ENCODE peak calls at places on chromosomes 12 and 14, in eight cellular contexts. One of them, this sample, is unnamed.

GRCh38 chr14:95981939-95982338 is 57.2 kb upstream of the C14orf132 start:
- DNase-seq in stimulated activated CD4-positive, alpha-beta T cell treated with anti-CD3 and anti-CD28 coated beads, Interleukin-15, amount 100 ng/mL, for 1 hour: no peak
- DNase-seq in non-pigmented ciliary epithelial cell: no peak
- DNase-seq in HS-5: no peak
- DNase-seq in hippocampal formation: no peak
- DNase-seq in activated T-helper 1 cell treated with Interleukin-2 at 50 U/mL for 16 hours: no peak
- DNase-seq in RPMI8226: no peak
- DNase-seq in CD8-positive, alpha-beta memory T cell: no peak
- DNase-seq in this sample: no peak

GRCh38 chr14:49497725-49498348 is 88.3 kb downstream of the RPS29 start:
- DNase-seq in stimulated activated CD4-positive, alpha-beta T cell treated with anti-CD3 and anti-CD28 coated beads, Interleukin-15, amount 100 ng/mL, for 1 hour: no peak
- DNase-seq in activated T-helper 1 cell treated with Interleukin-2 at 50 U/mL for 16 hours: no peak
- DNase-seq in hippocampal formation: no peak
- DNase-seq in HS-5: peak; percentile 43
- DNase-seq in non-pigmented ciliary epithelial cell: peak; percentile 43
- DNase-seq in CD8-positive, alpha-beta memory T cell: peak; percentile 43
- DNase-seq in RPMI8226: peak; percentile 63
- DNase-seq in this sample: no peak

GRCh38 chr14:44898547-44898946 is 63.2 kb downstream of the KLHL28 start:
- DNase-seq in RPMI8226: no peak
- DNase-seq in HS-5: no peak
- DNase-seq in activated T-helper 1 cell treated with Interleukin-2 at 50 U/mL for 16 hours: no peak
- DNase-seq in CD8-positive, alpha-beta memory T cell: no peak
- DNase-seq in hippocampal formation: no peak
- DNase-seq in non-pigmented ciliary epithelial cell: no peak
- DNase-seq in stimulated activated CD4-positive, alpha-beta T cell treated with anti-CD3 and anti-CD28 coated beads, Interleukin-15, amount 100 ng/mL, for 1 hour: no peak
- DNase-seq in this sample: no peak

GRCh38 chr14:70789361-70789760 is 20.0 kb downstream of the MAP3K9 start:
- DNase-seq in CD8-positive, alpha-beta memory T cell: no peak
- DNase-seq in hippocampal formation: no peak
- DNase-seq in stimulated activated CD4-positive, alpha-beta T cell treated with anti-CD3 and anti-CD28 coated beads, Interleukin-15, amount 100 ng/mL, for 1 hour: no peak
- DNase-seq in RPMI8226: no peak
- DNase-seq in activated T-helper 1 cell treated with Interleukin-2 at 50 U/mL for 16 hours: no peak
- DNase-seq in non-pigmented ciliary epithelial cell: peak; percentile 59
- DNase-seq in HS-5: peak; percentile 68
- DNase-seq in this sample: no peak

GRCh38 chr14:37584211-37585100 is 10.6 kb downstream of the FOXA1 start:
- DNase-seq in activated T-helper 1 cell treated with Interleukin-2 at 50 U/mL for 16 hours: no peak
- DNase-seq in non-pigmented ciliary epithelial cell: no peak
- DNase-seq in stimulated activated CD4-positive, alpha-beta T cell treated with anti-CD3 and anti-CD28 coated beads, Interleukin-15, amount 100 ng/mL, for 1 hour: no peak
- DNase-seq in hippocampal formation: no peak
- DNase-seq in CD8-positive, alpha-beta memory T cell: no peak
- DNase-seq in HS-5: no peak
- DNase-seq in RPMI8226: no peak
- DNase-seq in this sample: no peak

GRCh38 chr12:51171884-51172514 is 936 bp downstream of the TFCP2 start:
- DNase-seq in activated T-helper 1 cell treated with Interleukin-2 at 50 U/mL for 16 hours: no peak
- DNase-seq in CD8-positive, alpha-beta memory T cell: no peak
- DNase-seq in RPMI8226: no peak
- DNase-seq in HS-5: peak; percentile 4
- DNase-seq in non-pigmented ciliary epithelial cell: no peak
- DNase-seq in stimulated activated CD4-positive, alpha-beta T cell treated with anti-CD3 and anti-CD28 coated beads, Interleukin-15, amount 100 ng/mL, for 1 hour: no peak
- DNase-seq in hippocampal formation: no peak
- DNase-seq in this sample: peak; percentile 17

GRCh38 chr12:96493101-96493500 is 3.7 kb downstream of the CFAP54 start:
- DNase-seq in activated T-helper 1 cell treated with Interleukin-2 at 50 U/mL for 16 hours: no peak
- DNase-seq in CD8-positive, alpha-beta memory T cell: no peak
- DNase-seq in non-pigmented ciliary epithelial cell: no peak
- DNase-seq in RPMI8226: no peak
- DNase-seq in HS-5: no peak
- DNase-seq in hippocampal formation: no peak
- DNase-seq in stimulated activated CD4-positive, alpha-beta T cell treated with anti-CD3 and anti-CD28 coated beads, Interleukin-15, amount 100 ng/mL, for 1 hour: no peak
- DNase-seq in this sample: no peak

GRCh38 chr12:119012179-119012578 is 30.8 kb downstream of the SRRM4 start:
- DNase-seq in non-pigmented ciliary epithelial cell: no peak
- DNase-seq in RPMI8226: no peak
- DNase-seq in stimulated activated CD4-positive, alpha-beta T cell treated with anti-CD3 and anti-CD28 coated beads, Interleukin-15, amount 100 ng/mL, for 1 hour: no peak
- DNase-seq in activated T-helper 1 cell treated with Interleukin-2 at 50 U/mL for 16 hours: no peak
- DNase-seq in CD8-positive, alpha-beta memory T cell: no peak
- DNase-seq in HS-5: no peak
- DNase-seq in hippocampal formation: no peak
- DNase-seq in this sample: no peak

GRCh38 chr12:7008864-7009263 is 9.4 kb downstream of the LPCAT3 start:
- DNase-seq in HS-5: no peak
- DNase-seq in stimulated activated CD4-positive, alpha-beta T cell treated with anti-CD3 and anti-CD28 coated beads, Interleukin-15, amount 100 ng/mL, for 1 hour: no peak
- DNase-seq in hippocampal formation: no peak
- DNase-seq in RPMI8226: no peak
- DNase-seq in non-pigmented ciliary epithelial cell: no peak
- DNase-seq in activated T-helper 1 cell treated with Interleukin-2 at 50 U/mL for 16 hours: no peak
- DNase-seq in CD8-positive, alpha-beta memory T cell: no peak
- DNase-seq in this sample: no peak

GRCh38 chr14:103361868-103362267 is 23.3 kb upstream of the MARK3 start:
- DNase-seq in hippocampal formation: no peak
- DNase-seq in RPMI8226: no peak
- DNase-seq in HS-5: peak; percentile 89
- DNase-seq in non-pigmented ciliary epithelial cell: peak; percentile 96
- DNase-seq in activated T-helper 1 cell treated with Interleukin-2 at 50 U/mL for 16 hours: no peak
- DNase-seq in CD8-positive, alpha-beta memory T cell: no peak
- DNase-seq in stimulated activated CD4-positive, alpha-beta T cell treated with anti-CD3 and anti-CD28 coated beads, Interleukin-15, amount 100 ng/mL, for 1 hour: no peak
- DNase-seq in this sample: no peak

GRCh38 chr12:120532701-120533238 is 1.4 kb upstream of the RNF10 start:
- DNase-seq in non-pigmented ciliary epithelial cell: no peak
- DNase-seq in HS-5: no peak
- DNase-seq in CD8-positive, alpha-beta memory T cell: no peak
- DNase-seq in activated T-helper 1 cell treated with Interleukin-2 at 50 U/mL for 16 hours: no peak
- DNase-seq in RPMI8226: peak; percentile 37
- DNase-seq in stimulated activated CD4-positive, alpha-beta T cell treated with anti-CD3 and anti-CD28 coated beads, Interleukin-15, amount 100 ng/mL, for 1 hour: no peak
- DNase-seq in hippocampal formation: no peak
- DNase-seq in this sample: no peak

GRCh38 chr12:33044447-33044846 is 147.9 kb upstream of the PKP2 start:
- DNase-seq in hippocampal formation: no peak
- DNase-seq in activated T-helper 1 cell treated with Interleukin-2 at 50 U/mL for 16 hours: no peak
- DNase-seq in HS-5: no peak
- DNase-seq in non-pigmented ciliary epithelial cell: no peak
- DNase-seq in RPMI8226: no peak
- DNase-seq in CD8-positive, alpha-beta memory T cell: no peak
- DNase-seq in stimulated activated CD4-positive, alpha-beta T cell treated with anti-CD3 and anti-CD28 coated beads, Interleukin-15, amount 100 ng/mL, for 1 hour: no peak
- DNase-seq in this sample: no peak

GRCh38 chr12:96578526-96579125 is 89.2 kb downstream of the CFAP54 start:
- DNase-seq in RPMI8226: peak; percentile 54
- DNase-seq in CD8-positive, alpha-beta memory T cell: peak; percentile 47
- DNase-seq in hippocampal formation: no peak
- DNase-seq in stimulated activated CD4-positive, alpha-beta T cell treated with anti-CD3 and anti-CD28 coated beads, Interleukin-15, amount 100 ng/mL, for 1 hour: no peak
- DNase-seq in activated T-helper 1 cell treated with Interleukin-2 at 50 U/mL for 16 hours: no peak
- DNase-seq in non-pigmented ciliary epithelial cell: peak; percentile 22
- DNase-seq in HS-5: peak; percentile 36
- DNase-seq in this sample: no peak

GRCh38 chr12:116418551-116418950 is 140.6 kb upstream of the MAP1LC3B2 start:
- DNase-seq in CD8-positive, alpha-beta memory T cell: no peak
- DNase-seq in activated T-helper 1 cell treated with Interleukin-2 at 50 U/mL for 16 hours: no peak
- DNase-seq in hippocampal formation: no peak
- DNase-seq in RPMI8226: no peak
- DNase-seq in HS-5: no peak
- DNase-seq in stimulated activated CD4-positive, alpha-beta T cell treated with anti-CD3 and anti-CD28 coated beads, Interleukin-15, amount 100 ng/mL, for 1 hour: no peak
- DNase-seq in non-pigmented ciliary epithelial cell: no peak
- DNase-seq in this sample: no peak

GRCh38 chr12:9760699-9761406 is at the start of gene CD69:
- DNase-seq in CD8-positive, alpha-beta memory T cell: peak; percentile 85
- DNase-seq in stimulated activated CD4-positive, alpha-beta T cell treated with anti-CD3 and anti-CD28 coated beads, Interleukin-15, amount 100 ng/mL, for 1 hour: peak; percentile 63
- DNase-seq in HS-5: no peak
- DNase-seq in hippocampal formation: no peak
- DNase-seq in RPMI8226: no peak
- DNase-seq in activated T-helper 1 cell treated with Interleukin-2 at 50 U/mL for 16 hours: peak; percentile 53
- DNase-seq in non-pigmented ciliary epithelial cell: no peak
- DNase-seq in this sample: peak; percentile 71

GRCh38 chr14:101200650-101201516 is 297.4 kb upstream of the RTL1 start:
- DNase-seq in stimulated activated CD4-positive, alpha-beta T cell treated with anti-CD3 and anti-CD28 coated beads, Interleukin-15, amount 100 ng/mL, for 1 hour: no peak
- DNase-seq in non-pigmented ciliary epithelial cell: no peak
- DNase-seq in hippocampal formation: no peak
- DNase-seq in HS-5: no peak
- DNase-seq in RPMI8226: no peak
- DNase-seq in activated T-helper 1 cell treated with Interleukin-2 at 50 U/mL for 16 hours: no peak
- DNase-seq in CD8-positive, alpha-beta memory T cell: no peak
- DNase-seq in this sample: peak; percentile 8

GRCh38 chr14:105859717-105860614 is 333.6 kb downstream of the TMEM121 start:
- DNase-seq in RPMI8226: no peak
- DNase-seq in non-pigmented ciliary epithelial cell: no peak
- DNase-seq in stimulated activated CD4-positive, alpha-beta T cell treated with anti-CD3 and anti-CD28 coated beads, Interleukin-15, amount 100 ng/mL, for 1 hour: no peak
- DNase-seq in CD8-positive, alpha-beta memory T cell: no peak
- DNase-seq in activated T-helper 1 cell treated with Interleukin-2 at 50 U/mL for 16 hours: peak; percentile 30
- DNase-seq in hippocampal formation: no peak
- DNase-seq in HS-5: no peak
- DNase-seq in this sample: peak; percentile 14

GRCh38 chr12:124814741-124815613 is 48.7 kb downstream of the SCARB1 start:
- DNase-seq in hippocampal formation: peak; percentile 17
- DNase-seq in activated T-helper 1 cell treated with Interleukin-2 at 50 U/mL for 16 hours: no peak
- DNase-seq in HS-5: no peak
- DNase-seq in CD8-positive, alpha-beta memory T cell: no peak
- DNase-seq in non-pigmented ciliary epithelial cell: no peak
- DNase-seq in stimulated activated CD4-positive, alpha-beta T cell treated with anti-CD3 and anti-CD28 coated beads, Interleukin-15, amount 100 ng/mL, for 1 hour: no peak
- DNase-seq in RPMI8226: no peak
- DNase-seq in this sample: no peak

GRCh38 chr14:91413547-91414474 is 3.8 kb downstream of the CCDC88C start:
- DNase-seq in HS-5: no peak
- DNase-seq in non-pigmented ciliary epithelial cell: no peak
- DNase-seq in RPMI8226: peak; percentile 80
- DNase-seq in stimulated activated CD4-positive, alpha-beta T cell treated with anti-CD3 and anti-CD28 coated beads, Interleukin-15, amount 100 ng/mL, for 1 hour: no peak
- DNase-seq in hippocampal formation: no peak
- DNase-seq in activated T-helper 1 cell treated with Interleukin-2 at 50 U/mL for 16 hours: no peak
- DNase-seq in CD8-positive, alpha-beta memory T cell: peak; percentile 65
- DNase-seq in this sample: no peak

GRCh38 chr12:101823891-101824290 is 6.9 kb downstream of the GNPTAB start:
- DNase-seq in hippocampal formation: peak; percentile 46
- DNase-seq in stimulated activated CD4-positive, alpha-beta T cell treated with anti-CD3 and anti-CD28 coated beads, Interleukin-15, amount 100 ng/mL, for 1 hour: peak; percentile 20
- DNase-seq in non-pigmented ciliary epithelial cell: no peak
- DNase-seq in CD8-positive, alpha-beta memory T cell: peak; percentile 85
- DNase-seq in activated T-helper 1 cell treated with Interleukin-2 at 50 U/mL for 16 hours: peak; percentile 50
- DNase-seq in RPMI8226: peak; percentile 83
- DNase-seq in HS-5: no peak
- DNase-seq in this sample: peak; percentile 53

GRCh38 chr14:29738950-29739349 is 188.7 kb downstream of the PRKD1 start:
- DNase-seq in RPMI8226: peak; percentile 40
- DNase-seq in stimulated activated CD4-positive, alpha-beta T cell treated with anti-CD3 and anti-CD28 coated beads, Interleukin-15, amount 100 ng/mL, for 1 hour: no peak
- DNase-seq in CD8-positive, alpha-beta memory T cell: no peak
- DNase-seq in non-pigmented ciliary epithelial cell: no peak
- DNase-seq in hippocampal formation: no peak
- DNase-seq in activated T-helper 1 cell treated with Interleukin-2 at 50 U/mL for 16 hours: no peak
- DNase-seq in HS-5: no peak
- DNase-seq in this sample: no peak

GRCh38 chr14:79354336-79354735 is 857.0 kb downstream of the DIO2 start:
- DNase-seq in hippocampal formation: no peak
- DNase-seq in non-pigmented ciliary epithelial cell: no peak
- DNase-seq in stimulated activated CD4-positive, alpha-beta T cell treated with anti-CD3 and anti-CD28 coated beads, Interleukin-15, amount 100 ng/mL, for 1 hour: no peak
- DNase-seq in activated T-helper 1 cell treated with Interleukin-2 at 50 U/mL for 16 hours: no peak
- DNase-seq in CD8-positive, alpha-beta memory T cell: no peak
- DNase-seq in RPMI8226: no peak
- DNase-seq in HS-5: no peak
- DNase-seq in this sample: no peak

GRCh38 chr14:29320261-29320660 is 553.7 kb downstream of the FOXG1 start:
- DNase-seq in non-pigmented ciliary epithelial cell: peak; percentile 69
- DNase-seq in CD8-positive, alpha-beta memory T cell: no peak
- DNase-seq in hippocampal formation: no peak
- DNase-seq in HS-5: peak; percentile 24
- DNase-seq in RPMI8226: no peak
- DNase-seq in activated T-helper 1 cell treated with Interleukin-2 at 50 U/mL for 16 hours: no peak
- DNase-seq in stimulated activated CD4-positive, alpha-beta T cell treated with anti-CD3 and anti-CD28 coated beads, Interleukin-15, amount 100 ng/mL, for 1 hour: no peak
- DNase-seq in this sample: no peak

GRCh38 chr12:124650912-124651311 is 83.5 kb upstream of the NCOR2 start:
- DNase-seq in HS-5: no peak
- DNase-seq in hippocampal formation: no peak
- DNase-seq in stimulated activated CD4-positive, alpha-beta T cell treated with anti-CD3 and anti-CD28 coated beads, Interleukin-15, amount 100 ng/mL, for 1 hour: no peak
- DNase-seq in RPMI8226: no peak
- DNase-seq in non-pigmented ciliary epithelial cell: no peak
- DNase-seq in activated T-helper 1 cell treated with Interleukin-2 at 50 U/mL for 16 hours: no peak
- DNase-seq in CD8-positive, alpha-beta memory T cell: no peak
- DNase-seq in this sample: no peak

GRCh38 chr12:46908236-46908935 is 82.6 kb upstream of the SLC38A4 start:
- DNase-seq in hippocampal formation: no peak
- DNase-seq in RPMI8226: no peak
- DNase-seq in HS-5: no peak
- DNase-seq in CD8-positive, alpha-beta memory T cell: no peak
- DNase-seq in stimulated activated CD4-positive, alpha-beta T cell treated with anti-CD3 and anti-CD28 coated beads, Interleukin-15, amount 100 ng/mL, for 1 hour: no peak
- DNase-seq in activated T-helper 1 cell treated with Interleukin-2 at 50 U/mL for 16 hours: no peak
- DNase-seq in non-pigmented ciliary epithelial cell: no peak
- DNase-seq in this sample: no peak

GRCh38 chr14:94079891-94080605 is 954 bp downstream of the DDX24 start:
- DNase-seq in activated T-helper 1 cell treated with Interleukin-2 at 50 U/mL for 16 hours: no peak
- DNase-seq in stimulated activated CD4-positive, alpha-beta T cell treated with anti-CD3 and anti-CD28 coated beads, Interleukin-15, amount 100 ng/mL, for 1 hour: no peak
- DNase-seq in non-pigmented ciliary epithelial cell: no peak
- DNase-seq in hippocampal formation: no peak
- DNase-seq in CD8-positive, alpha-beta memory T cell: peak; percentile 56
- DNase-seq in HS-5: no peak
- DNase-seq in RPMI8226: no peak
- DNase-seq in this sample: no peak

GRCh38 chr12:55829967-55830600 is 697 bp upstream of the DNAJC14 start:
- DNase-seq in HS-5: no peak
- DNase-seq in hippocampal formation: peak; percentile 77
- DNase-seq in CD8-positive, alpha-beta memory T cell: peak; percentile 42
- DNase-seq in stimulated activated CD4-positive, alpha-beta T cell treated with anti-CD3 and anti-CD28 coated beads, Interleukin-15, amount 100 ng/mL, for 1 hour: no peak
- DNase-seq in activated T-helper 1 cell treated with Interleukin-2 at 50 U/mL for 16 hours: peak; percentile 7
- DNase-seq in RPMI8226: no peak
- DNase-seq in non-pigmented ciliary epithelial cell: no peak
- DNase-seq in this sample: peak; percentile 28

GRCh38 chr12:116635487-116635886 is 76.3 kb downstream of the MAP1LC3B2 start:
- DNase-seq in CD8-positive, alpha-beta memory T cell: no peak
- DNase-seq in activated T-helper 1 cell treated with Interleukin-2 at 50 U/mL for 16 hours: no peak
- DNase-seq in HS-5: no peak
- DNase-seq in stimulated activated CD4-positive, alpha-beta T cell treated with anti-CD3 and anti-CD28 coated beads, Interleukin-15, amount 100 ng/mL, for 1 hour: no peak
- DNase-seq in non-pigmented ciliary epithelial cell: no peak
- DNase-seq in hippocampal formation: no peak
- DNase-seq in RPMI8226: no peak
- DNase-seq in this sample: no peak

GRCh38 chr14:73058923-73059311 is 583 bp downstream of the RBM25 start:
- DNase-seq in HS-5: peak; percentile 8
- DNase-seq in CD8-positive, alpha-beta memory T cell: no peak
- DNase-seq in RPMI8226: peak; percentile 31
- DNase-seq in hippocampal formation: peak; percentile 49
- DNase-seq in activated T-helper 1 cell treated with Interleukin-2 at 50 U/mL for 16 hours: no peak
- DNase-seq in non-pigmented ciliary epithelial cell: no peak
- DNase-seq in stimulated activated CD4-positive, alpha-beta T cell treated with anti-CD3 and anti-CD28 coated beads, Interleukin-15, amount 100 ng/mL, for 1 hour: no peak
- DNase-seq in this sample: no peak

GRCh38 chr12:106284294-106285105 is 18.0 kb upstream of the TCP11L2 start:
- DNase-seq in stimulated activated CD4-positive, alpha-beta T cell treated with anti-CD3 and anti-CD28 coated beads, Interleukin-15, amount 100 ng/mL, for 1 hour: no peak
- DNase-seq in activated T-helper 1 cell treated with Interleukin-2 at 50 U/mL for 16 hours: no peak
- DNase-seq in non-pigmented ciliary epithelial cell: no peak
- DNase-seq in HS-5: no peak
- DNase-seq in hippocampal formation: no peak
- DNase-seq in CD8-positive, alpha-beta memory T cell: no peak
- DNase-seq in RPMI8226: no peak
- DNase-seq in this sample: no peak

GRCh38 chr12:69007858-69008314 is 74.9 kb upstream of the CPM start:
- DNase-seq in RPMI8226: no peak
- DNase-seq in CD8-positive, alpha-beta memory T cell: no peak
- DNase-seq in HS-5: no peak
- DNase-seq in non-pigmented ciliary epithelial cell: no peak
- DNase-seq in activated T-helper 1 cell treated with Interleukin-2 at 50 U/mL for 16 hours: no peak
- DNase-seq in stimulated activated CD4-positive, alpha-beta T cell treated with anti-CD3 and anti-CD28 coated beads, Interleukin-15, amount 100 ng/mL, for 1 hour: no peak
- DNase-seq in hippocampal formation: no peak
- DNase-seq in this sample: no peak

GRCh38 chr14:65492277-65492676 is 79.7 kb downstream of the FUT8 start:
- DNase-seq in non-pigmented ciliary epithelial cell: no peak
- DNase-seq in RPMI8226: no peak
- DNase-seq in activated T-helper 1 cell treated with Interleukin-2 at 50 U/mL for 16 hours: no peak
- DNase-seq in CD8-positive, alpha-beta memory T cell: no peak
- DNase-seq in stimulated activated CD4-positive, alpha-beta T cell treated with anti-CD3 and anti-CD28 coated beads, Interleukin-15, amount 100 ng/mL, for 1 hour: no peak
- DNase-seq in HS-5: no peak
- DNase-seq in hippocampal formation: no peak
- DNase-seq in this sample: no peak

GRCh38 chr14:76900406-76901085 is 74.3 kb downstream of the LRRC74A start:
- DNase-seq in RPMI8226: no peak
- DNase-seq in activated T-helper 1 cell treated with Interleukin-2 at 50 U/mL for 16 hours: no peak
- DNase-seq in hippocampal formation: no peak
- DNase-seq in stimulated activated CD4-positive, alpha-beta T cell treated with anti-CD3 and anti-CD28 coated beads, Interleukin-15, amount 100 ng/mL, for 1 hour: no peak
- DNase-seq in HS-5: no peak
- DNase-seq in CD8-positive, alpha-beta memory T cell: no peak
- DNase-seq in non-pigmented ciliary epithelial cell: no peak
- DNase-seq in this sample: no peak

GRCh38 chr14:95993768-95994592 is 45.2 kb upstream of the C14orf132 start:
- DNase-seq in non-pigmented ciliary epithelial cell: peak; percentile 8
- DNase-seq in CD8-positive, alpha-beta memory T cell: peak; percentile 28
- DNase-seq in RPMI8226: peak; percentile 49
- DNase-seq in hippocampal formation: peak; percentile 17
- DNase-seq in stimulated activated CD4-positive, alpha-beta T cell treated with anti-CD3 and anti-CD28 coated beads, Interleukin-15, amount 100 ng/mL, for 1 hour: no peak
- DNase-seq in activated T-helper 1 cell treated with Interleukin-2 at 50 U/mL for 16 hours: no peak
- DNase-seq in HS-5: peak; percentile 11
- DNase-seq in this sample: no peak